ENCODE peak calls at places on chromosomes 2 and 18, in four cellular contexts. F is A549, O is K562, W is HepG2. V is an unnamed sample.

GRCh38 chr18:59246796-59247195 is 26.5 kb downstream of the RAX start:
- DNase-seq in F (no peak), W (no peak), O (no peak), V (no peak)

GRCh38 chr2:84319566-84319965 is 139.5 kb downstream of the SUCLG1 start:
- DNase-seq in W (no peak), O (no peak), F (no peak), V (no peak)

GRCh38 chr2:58428286-58428552 is 187.1 kb upstream of the FANCL start:
- DNase-seq in W (no peak), F (peak; percentile 21), O (peak; percentile 10), V (peak; percentile 64)

GRCh38 chr2:68721482-68722071 is 13.0 kb upstream of the ARHGAP25 start:
- DNase-seq in F (no peak), W (no peak), O (no peak), V (no peak)

GRCh38 chr2:173278794-173279527 is 75.7 kb upstream of the CDCA7 start:
- DNase-seq in F (no peak), W (no peak), O (no peak), V (no peak)

GRCh38 chr2:64939332-64939917 is 49.8 kb upstream of the SLC1A4 start:
- DNase-seq in O (no peak), W (no peak), F (no peak), V (peak; percentile 21)

GRCh38 chr2:70686577-70687460 is 81.2 kb downstream of the ADD2 start:
- DNase-seq in O (peak; percentile 94), W (peak; percentile 48), F (peak; percentile 93), V (peak; percentile 84)

GRCh38 chr2:196590286-196590685 is 49.2 kb upstream of the CCDC150 start:
- DNase-seq in F (no peak), O (no peak), W (no peak), V (no peak)

GRCh38 chr2:73839653-73840411 is 11.1 kb downstream of the STAMBP start:
- DNase-seq in F (no peak), O (peak; percentile 20), W (no peak), V (no peak)

GRCh38 chr2:218180728-218181127 is 14.0 kb upstream of the CXCR1 start:
- DNase-seq in W (no peak), O (no peak), F (no peak), V (no peak)

GRCh38 chr18:55405655-55406373 is 182.2 kb downstream of the TCF4 start:
- DNase-seq in O (peak; percentile 8), W (no peak), F (peak; percentile 26), V (no peak)

GRCh38 chr18:13390711-13391110 is 172.2 kb downstream of the LDLRAD4 start:
- DNase-seq in O (no peak), F (no peak), W (no peak), V (no peak)

GRCh38 chr2:215888680-215889079 is 124.7 kb downstream of the MREG start:
- DNase-seq in O (no peak), F (no peak), W (no peak), V (no peak)

GRCh38 chr2:214593723-214594122 is 182.9 kb downstream of the VWC2L start:
- DNase-seq in W (peak; percentile 53), O (no peak), F (no peak), V (peak; percentile 55)

GRCh38 chr2:69631402-69631801 is 12.1 kb downstream of the AAK1 start:
- DNase-seq in F (no peak), O (no peak), W (no peak), V (no peak)

GRCh38 chr18:44388347-44388746 is 292.3 kb upstream of the SETBP1 start:
- DNase-seq in O (no peak), W (no peak), F (no peak), V (no peak)

GRCh38 chr2:160918909-160919503 is 241.2 kb upstream of the TANK start:
- DNase-seq in O (peak; percentile 19), W (peak; percentile 37), F (peak; percentile 20), V (peak; percentile 75)

GRCh38 chr2:37523861-37524362 is 147.5 kb downstream of the CDC42EP3 start:
- DNase-seq in W (no peak), O (no peak), F (no peak), V (no peak)

GRCh38 chr18:12477606-12478005 is 69.9 kb downstream of the PRELID3A start:
- DNase-seq in F (no peak), W (no peak), O (no peak), V (no peak)

GRCh38 chr18:1530650-1531049 is 626.0 kb downstream of the ADCYAP1 start:
- DNase-seq in W (no peak), F (no peak), O (no peak), V (no peak)

GRCh38 chr18:79598046-79598884 is 81.3 kb upstream of the CTDP1 start:
- DNase-seq in W (no peak), F (no peak), O (no peak), V (no peak)

DNA sequence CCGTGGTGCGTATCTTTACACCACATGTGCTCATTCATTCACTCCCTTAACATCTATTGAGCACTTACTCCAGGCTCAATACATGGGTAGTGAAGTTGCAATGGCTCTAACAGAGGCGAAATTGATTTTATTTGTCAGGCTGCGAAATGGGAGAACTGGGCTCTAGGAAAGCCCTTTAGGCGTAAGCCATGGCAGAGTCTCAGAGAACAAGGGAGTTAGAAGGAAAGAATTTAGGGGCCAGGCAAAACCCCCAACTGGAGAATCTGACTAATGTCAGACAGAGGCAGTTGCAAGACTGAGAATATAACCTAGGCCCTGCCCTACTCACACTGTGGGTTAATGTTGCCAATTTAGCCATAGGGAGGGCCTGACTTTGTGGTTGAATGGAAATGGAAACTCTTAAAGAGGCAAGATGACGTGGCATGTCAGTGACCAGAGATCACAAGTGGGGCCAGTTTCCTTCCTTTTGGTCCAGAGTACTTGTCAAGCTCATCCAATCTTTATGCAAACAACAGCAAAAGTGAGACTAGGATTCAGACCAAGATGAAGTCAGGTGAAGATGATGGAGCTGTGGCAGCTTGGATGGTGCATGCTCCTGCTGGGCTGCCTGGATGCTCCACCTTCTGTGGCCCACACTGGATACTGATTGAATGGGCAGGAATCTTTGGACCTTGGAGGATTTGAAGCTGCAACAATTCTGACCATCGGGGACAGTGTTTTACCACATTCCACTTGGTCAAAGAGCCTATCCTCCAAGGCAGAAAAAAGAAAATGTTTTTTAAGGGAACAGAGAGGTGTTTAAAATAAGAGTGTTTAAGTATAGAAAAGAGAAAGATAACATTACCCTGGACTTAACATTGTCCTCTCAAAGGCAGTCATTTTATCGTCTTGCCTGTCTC is 92.2 kb downstream of the CAPN13 start:
- DNase-seq in O (no peak), F (no peak), W (no peak), V (no peak)
- TF ChIP-seq HMGXB4 in O (no peak), F (no peak), W (no peak), V (no peak)

GRCh38 chr2:27494284-27494943 is 586 bp downstream of the FNDC4 start:
- DNase-seq in F (no peak), W (peak; percentile 50), O (peak; percentile 77), V (peak; percentile 28)
- TF ChIP-seq ESRRA in F (no peak), W (peak; percentile 21), O (no peak), V (no peak)

GRCh38 chr2:241130316-241130715 is 19.0 kb downstream of the PASK start:
- DNase-seq in W (no peak), O (no peak), F (no peak), V (no peak)
- TF ChIP-seq HMGXB4 in W (no peak), O (no peak), F (no peak), V (no peak)

GRCh38 chr2:25044011-25044410 is 2.1 kb downstream of the EFR3B start:
- DNase-seq in W (no peak), F (no peak), O (no peak), V (no peak)

GRCh38 chr2:25043241-25043867 is 1.5 kb downstream of the EFR3B start:
- DNase-seq in F (peak; percentile 62), W (no peak), O (no peak), V (peak; percentile 20)

GRCh38 chr2:25041307-25041927 is 459 bp upstream of the EFR3B start:
- DNase-seq in F (peak; percentile 92), O (peak; percentile 12), W (peak; percentile 71), V (peak; percentile 81)

GRCh38 chr2:25041928-25042320 is at the start of gene EFR3B:
- DNase-seq in W (peak; percentile 89), O (peak; percentile 98), F (peak; percentile 91), V (peak; percentile 96)

GRCh38 chr2:25042321-25043240 is 705 bp downstream of the EFR3B start:
- DNase-seq in W (no peak), O (peak; percentile 16), F (peak; percentile 35), V (peak; percentile 52)
- TF ChIP-seq ESRRA in W (no peak), O (no peak), F (no peak), V (no peak)

DNA sequence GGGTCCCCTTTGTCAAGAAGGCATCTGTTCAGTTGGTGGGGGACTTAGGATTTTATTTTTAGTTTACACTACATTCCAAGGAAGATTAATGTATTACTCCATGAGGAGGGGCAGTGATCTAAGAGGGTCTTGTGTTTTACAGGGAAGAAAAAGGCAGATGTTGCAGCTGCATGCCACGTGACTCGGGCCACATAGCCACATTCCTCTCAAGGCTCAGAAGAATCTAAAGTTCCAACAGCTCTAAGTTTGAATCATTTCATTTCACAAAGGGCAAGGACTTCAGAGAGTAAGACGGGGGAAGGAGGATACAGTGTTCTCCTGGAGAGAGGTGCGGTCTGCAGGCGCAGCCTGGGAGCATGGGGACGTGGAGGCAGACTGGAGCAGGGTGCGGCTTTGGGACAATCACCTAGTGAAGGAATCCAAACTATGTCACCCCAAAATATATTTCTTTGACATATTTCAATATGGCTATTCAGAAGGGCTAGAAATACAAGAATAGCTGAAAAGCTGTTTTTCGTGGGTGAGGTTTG is 165.3 kb upstream of the NDUFV2 start:
- DNase-seq in F (no peak), O (no peak), W (no peak), V (no peak)
- TF ChIP-seq HMGXB4 in F (no peak), O (no peak), W (no peak), V (no peak)

GRCh38 chr2:201406077-201406662 is 45.1 kb downstream of the TRAK2 start:
- DNase-seq in W (peak; percentile 57), O (peak; percentile 9), F (no peak), V (no peak)
- TF ChIP-seq ESRRA in W (no peak), O (no peak), F (no peak), V (no peak)